ENCODE peak calls at places on chromosomes 11 and 22, in seven cellular contexts. T is right lobe of liver, U is gastrocnemius medialis, P is psoas muscle, N is lung, F is endothelial cell of umbilical vein, V is ovary. E is an unnamed sample.
A peak's percentile ranks its signal among the peaks of the same experiment; 100 is the strongest.

GRCh38 chr11:9095421-9095820 is 4.0 kb upstream of the SCUBE2 start:
- DNase-seq in T (no peak), U (no peak), P (no peak), N (no peak), F (no peak), V (no peak), E (no peak)

GRCh38 chr11:81377418-81377817 is 1356.2 kb downstream of the FAM181B start:
- DNase-seq in T (no peak), U (no peak), P (no peak), N (no peak), F (no peak), V (no peak), E (no peak)

GRCh38 chr11:76888989-76889388 is 28.3 kb downstream of the ACER3 start:
- DNase-seq in T (no peak), U (no peak), P (no peak), N (no peak), F (peak; percentile 45), V (no peak), E (no peak)

GRCh38 chr11:45347343-45347742 is 61.2 kb upstream of the SYT13 start:
- DNase-seq in T (no peak), U (no peak), P (no peak), N (no peak), F (no peak), V (no peak), E (no peak)

GRCh38 chr22:31439805-31440204 is 40.4 kb downstream of the DRG1 start:
- DNase-seq in T (no peak), U (no peak), P (no peak), N (no peak), F (no peak), V (peak; percentile 50), E (peak; percentile 64)

GRCh38 chr22:20437253-20438065 is at the start of gene SCARF2:
- DNase-seq in T (peak; percentile 39), U (no peak), P (peak; percentile 71), N (no peak), F (peak; percentile 52), V (peak; percentile 89), E (peak; percentile 72)

GRCh38 chr11:63592975-63593395 is 21.2 kb downstream of the PLAAT3 start:
- DNase-seq in T (no peak), U (no peak), P (no peak), N (no peak), F (no peak), V (peak; percentile 61), E (no peak)

GRCh38 chr22:36985490-36985889 is 33.8 kb downstream of the TST start:
- DNase-seq in T (no peak), U (no peak), P (no peak), N (no peak), F (no peak), V (no peak), E (no peak)

DNA sequence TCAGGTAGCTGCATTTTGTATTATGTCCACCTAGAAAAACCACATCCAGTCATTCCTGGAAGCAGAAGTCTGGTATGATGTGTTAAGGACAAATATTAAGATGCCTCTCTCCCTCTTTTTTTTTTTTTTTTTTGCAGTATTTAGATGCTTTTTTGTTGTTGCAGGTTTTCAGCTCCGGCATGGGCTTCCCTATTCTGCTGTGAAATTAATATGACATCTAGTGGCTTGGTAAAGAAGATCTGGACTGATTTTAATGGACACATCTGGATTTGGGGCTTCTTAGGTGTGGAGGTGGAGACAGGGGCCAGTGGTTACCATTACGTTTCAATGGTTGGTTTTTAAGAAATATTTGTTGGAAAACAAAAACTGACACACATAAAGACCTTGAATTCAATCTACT is 47.5 kb upstream of the RASSF10 start:
- DNase-seq in T (no peak), U (no peak), P (no peak), N (no peak), F (no peak), V (no peak), E (no peak)
- TF ChIP-seq CTCF in T (no peak), U (no peak), P (no peak), N (no peak), F (no peak), V (no peak), E (no peak)

GRCh38 chr11:120877746-120878365 is 146.0 kb upstream of the TBCEL start:
- DNase-seq in T (no peak), U (no peak), P (no peak), N (no peak), F (no peak), V (no peak), E (no peak)

GRCh38 chr11:120875986-120876385 is 147.9 kb upstream of the TBCEL start:
- DNase-seq in T (no peak), U (no peak), P (no peak), N (no peak), F (no peak), V (no peak), E (no peak)

GRCh38 chr11:120880791-120881190 is 143.1 kb upstream of the TBCEL start:
- DNase-seq in T (no peak), U (no peak), P (no peak), N (no peak), F (no peak), V (no peak), E (no peak)

GRCh38 chr11:120881591-120881990 is 142.3 kb upstream of the TBCEL start:
- DNase-seq in T (no peak), U (no peak), P (no peak), N (no peak), F (no peak), V (no peak), E (no peak)

DNA sequence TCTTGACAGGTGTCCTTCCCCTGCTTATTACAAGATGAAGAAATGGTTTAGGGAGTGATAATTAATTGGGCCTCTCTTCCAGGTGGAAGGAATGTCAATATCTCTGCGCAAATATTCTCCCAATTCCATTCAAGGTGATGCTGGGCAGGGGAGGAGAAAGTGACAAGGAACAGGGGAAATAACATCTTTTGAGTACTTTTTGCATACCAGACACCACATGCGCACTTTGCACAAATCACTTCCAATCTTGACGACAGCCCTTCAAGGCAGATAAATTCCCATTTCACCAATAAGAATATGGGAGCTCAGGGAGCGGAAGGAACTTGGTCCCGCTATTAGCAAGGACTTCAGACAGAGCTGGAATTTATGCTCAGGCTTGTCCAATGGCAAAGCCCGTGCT is 145.1 kb upstream of the TBCEL start:
- DNase-seq in T (no peak), U (no peak), P (no peak), N (no peak), F (no peak), V (no peak), E (no peak)
- H3K27ac ChIP-seq in T (no peak overlapping the region), U (no peak overlapping the region), P (no peak overlapping the region), N (no peak overlapping the region), F (no peak overlapping the region), V (no peak overlapping the region), E (no peak overlapping the region)

GRCh38 chr11:110098645-110099044 is 5.5 kb downstream of the ZC3H12C start:
- DNase-seq in T (no peak), U (no peak), P (no peak), N (no peak), F (peak; percentile 25), V (no peak), E (no peak)
- TF ChIP-seq CTCF in T (no peak), U (no peak), P (no peak), N (no peak), F (no peak), V (no peak), E (no peak)

GRCh38 chr11:34654491-34655334 is 33.8 kb downstream of the EHF start:
- DNase-seq in T (peak; percentile 88), U (peak; percentile 90), P (peak; percentile 89), N (peak; percentile 90), F (no peak), V (no peak), E (peak; percentile 44)
- H3K27ac ChIP-seq in T (peak overlapping the region; percentile 81), U (peak overlapping the region; percentile 70), P (peak overlapping the region; percentile 85), N (no peak overlapping the region), F (no peak overlapping the region), V (no peak overlapping the region), E (no peak overlapping the region)

DNA sequence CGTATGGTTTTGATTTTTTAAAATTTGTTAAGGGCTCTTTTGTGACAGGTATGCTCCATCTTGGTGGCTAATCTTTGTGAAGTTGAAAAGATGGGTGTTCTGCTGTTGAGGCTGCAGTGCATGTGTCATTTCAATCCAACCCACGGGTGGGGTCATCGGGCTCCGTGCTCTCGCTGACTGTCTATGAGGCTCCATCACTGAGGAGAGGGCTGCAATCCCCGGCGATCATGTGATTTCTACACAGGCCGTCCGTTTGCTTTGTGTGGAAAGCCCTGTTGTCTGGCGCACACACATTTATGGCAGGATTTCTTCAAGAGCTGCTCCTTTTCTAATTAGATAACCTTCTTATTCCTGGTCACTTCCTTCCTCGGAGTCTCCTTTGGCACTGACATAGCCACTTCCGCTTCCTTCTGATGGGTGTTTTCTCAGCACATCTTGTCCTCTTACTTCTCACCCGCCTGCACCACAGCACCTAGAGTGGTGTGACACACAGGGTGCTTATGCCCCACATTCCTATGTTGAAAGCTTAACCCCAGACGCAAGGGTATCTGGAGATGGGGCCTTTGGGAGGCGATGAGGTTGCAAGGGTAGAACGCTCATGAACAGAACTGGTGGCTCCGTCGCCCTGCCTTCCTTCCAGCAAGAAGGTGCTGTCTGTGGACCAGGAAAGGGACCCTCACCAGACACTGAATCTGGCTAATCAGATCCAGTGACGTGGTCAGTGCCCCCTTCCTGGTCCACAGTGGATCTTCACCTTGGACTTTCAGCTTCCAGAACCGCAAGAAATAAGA is 9.4 kb downstream of the MOB2 start:
- DNase-seq in T (peak; percentile 21), U (no peak), P (no peak), N (no peak), F (no peak), V (no peak), E (no peak)
- TF ChIP-seq CTCF in T (no peak), U (no peak), P (no peak), N (no peak), F (no peak), V (no peak), E (no peak)

DNA sequence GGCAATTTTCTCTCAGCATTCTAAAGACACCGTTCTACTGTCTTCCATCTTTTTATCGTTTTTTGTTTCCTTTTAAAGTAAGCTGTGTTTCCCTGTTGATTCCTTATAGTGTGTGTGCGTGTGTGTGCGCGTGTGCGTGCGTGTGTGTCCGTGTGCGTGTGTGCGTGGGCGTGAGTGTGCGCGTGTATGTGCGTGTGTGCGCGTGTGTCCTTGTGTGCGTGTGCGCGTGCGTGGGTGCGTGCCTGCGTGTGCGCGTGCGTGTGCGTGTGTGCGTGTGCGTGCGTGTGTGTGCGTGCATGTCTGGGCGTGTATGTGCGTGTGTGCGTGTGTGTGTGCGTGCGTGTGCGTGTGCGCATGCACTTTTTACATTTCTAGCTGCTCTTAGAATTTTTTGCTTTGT is 1033.7 kb downstream of the BRD1 start:
- DNase-seq in T (no peak), U (no peak), P (no peak), N (no peak), F (no peak), V (no peak), E (no peak)
- H3K27ac ChIP-seq in T (no peak overlapping the region), U (no peak overlapping the region), P (no peak overlapping the region), N (no peak overlapping the region), F (no peak overlapping the region), V (no peak overlapping the region), E (no peak overlapping the region)

DNA sequence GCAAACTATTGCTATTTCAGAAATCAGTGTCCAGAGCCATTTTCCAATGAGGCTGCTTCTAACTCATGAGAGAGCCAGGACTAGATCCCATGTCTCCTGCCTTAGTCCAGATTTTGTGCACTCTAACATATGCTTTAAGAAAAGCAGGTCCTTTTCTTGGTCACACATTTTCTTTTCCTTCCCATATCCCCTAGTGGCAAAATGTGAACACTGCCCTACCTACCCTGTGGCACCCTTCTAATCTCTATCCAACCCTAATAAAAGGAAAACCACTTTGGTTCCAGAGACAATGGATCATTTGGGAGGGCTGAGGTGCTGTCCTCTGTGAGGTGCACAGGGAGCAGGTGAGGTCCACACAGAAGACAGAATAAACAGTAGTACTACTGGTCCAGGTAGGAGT is 72.0 kb upstream of the DDI1 start:
- DNase-seq in T (no peak), U (no peak), P (no peak), N (no peak), F (no peak), V (no peak), E (no peak)
- TF ChIP-seq CTCF in T (no peak), U (no peak), P (no peak), N (no peak), F (no peak), V (no peak), E (no peak)

GRCh38 chr22:29555065-29555644 is 1.6 kb upstream of the THOC5 start:
- DNase-seq in T (peak; percentile 84), U (no peak), P (no peak), N (no peak), F (no peak), V (peak; percentile 59), E (peak; percentile 13)
- H3K27ac ChIP-seq in T (peak overlapping the region; percentile 87), U (no peak overlapping the region), P (no peak overlapping the region), N (peak overlapping the region; percentile 91), F (no peak overlapping the region), V (peak overlapping the region; percentile 14), E (peak overlapping the region; percentile 87)